ENCODE peak calls at places on chromosomes 13 and 19, in six cellular contexts. B, G, N, A, U and T are unnamed samples.

GRCh38 chr19:33690461-33691427 is 69.0 kb downstream of the CHST8 start:
- DNase-seq in B (no peak), G (no peak), N (no peak), A (no peak), U (no peak), T (no peak)

GRCh38 chr13:81540777-81541176 is 1199.9 kb upstream of the SPRY2 start:
- DNase-seq in B (no peak), G (no peak), N (no peak), A (no peak), U (no peak), T (no peak)

GRCh38 chr19:12783849-12784393 is 7.4 kb upstream of the JUNB start:
- DNase-seq in B (no peak), G (no peak), N (peak), A (no peak), U (no peak), T (no peak)

GRCh38 chr13:36430247-36431203 is 1.8 kb upstream of the CCNA1 start:
- DNase-seq in B (no peak), G (no peak), N (no peak), A (no peak), U (no peak), T (no peak)

GRCh38 chr13:28044608-28045007 is 55.8 kb downstream of the FLT3 start:
- DNase-seq in B (no peak), G (no peak), N (no peak), A (no peak), U (no peak), T (no peak)

GRCh38 chr13:36606060-36606459 is 67.8 kb upstream of the SERTM1 start:
- DNase-seq in B (no peak), G (no peak), N (no peak), A (no peak), U (no peak), T (no peak)

GRCh38 chr13:86563308-86563707 is 764.1 kb upstream of the SLITRK6 start:
- DNase-seq in B (no peak), G (no peak), N (peak), A (no peak), U (no peak), T (no peak)

GRCh38 chr13:24279706-24280105 is 29.7 kb upstream of the C1QTNF9 start:
- DNase-seq in B (no peak), G (no peak), N (no peak), A (no peak), U (no peak), T (no peak)

GRCh38 chr13:26050568-26051230 is 1.1 kb downstream of the SHISA2 start:
- DNase-seq in B (no peak), G (no peak), N (no peak), A (no peak), U (no peak), T (peak)

GRCh38 chr19:20359933-20360720 is 193.1 kb downstream of the ZNF486 start:
- DNase-seq in B (no peak), G (no peak), N (no peak), A (no peak), U (no peak), T (peak)

GRCh38 chr13:110216403-110217041 is 90.4 kb downstream of the COL4A1 start:
- DNase-seq in B (no peak), G (peak), N (no peak), A (no peak), U (no peak), T (no peak)

GRCh38 chr13:26571518-26571917 is 14.0 kb downstream of the WASF3 start:
- DNase-seq in B (no peak), G (no peak), N (no peak), A (no peak), U (no peak), T (no peak)

GRCh38 chr19:43755256-43755801 is 567 bp upstream of the SMG9 start:
- DNase-seq in B (peak), G (no peak), N (peak), A (peak), U (peak), T (no peak)

GRCh38 chr19:10142701-10143375 is 23.1 kb upstream of the EIF3G start:
- DNase-seq in B (no peak), G (no peak), N (no peak), A (peak), U (no peak), T (peak)

GRCh38 chr19:49057636-49058234 is at the start of gene CGB7:
- DNase-seq in B (no peak), G (no peak), N (peak), A (no peak), U (no peak), T (no peak)

GRCh38 chr19:33606556-33606955 is 15.2 kb upstream of the CHST8 start:
- DNase-seq in B (no peak), G (no peak), N (no peak), A (no peak), U (no peak), T (no peak)

GRCh38 chr19:13920940-13921744 is 15.1 kb downstream of the CC2D1A start:
- DNase-seq in B (no peak), G (no peak), N (peak), A (no peak), U (no peak), T (no peak)